ENCODE peak calls at places on chromosomes 7 and 10, in seven cellular contexts. E, T, W, F, K, J and B are unnamed samples.

GRCh38 chr10:103856497-103857175 is 1.3 kb upstream of the SH3PXD2A start:
- DNase-seq in E (no peak), T (no peak), W (no peak), F (no peak), K (no peak), J (no peak), B (no peak)

GRCh38 chr7:92633211-92633906 is 43.2 kb upstream of the FAM133B start:
- DNase-seq in E (peak; percentile 91), T (peak; percentile 93), W (peak; percentile 93), F (peak; percentile 97), K (no peak), J (no peak), B (no peak)

GRCh38 chr7:114130860-114131259 is 212.1 kb upstream of the PPP1R3A start:
- DNase-seq in E (no peak), T (no peak), W (no peak), F (peak; percentile 9), K (no peak), J (no peak), B (no peak)

GRCh38 chr10:124611738-124612137 is 132.4 kb downstream of the FAM53B start:
- DNase-seq in E (no peak), T (no peak), W (no peak), F (no peak), K (no peak), J (peak; percentile 62), B (no peak)

GRCh38 chr10:73873843-73874215 is 526 bp downstream of the CAMK2G start:
- DNase-seq in E (no peak), T (no peak), W (no peak), F (no peak), K (no peak), J (peak; percentile 44), B (no peak)

GRCh38 chr10:4623200-4623599 is 202.8 kb upstream of the AKR1E2 start:
- DNase-seq in E (no peak), T (no peak), W (no peak), F (no peak), K (no peak), J (no peak), B (peak; percentile 5)

GRCh38 chr7:64574481-64575159 is 11.7 kb upstream of the ZNF680 start:
- DNase-seq in E (no peak), T (peak; percentile 61), W (peak; percentile 89), F (peak; percentile 63), K (peak; percentile 47), J (no peak), B (no peak)

GRCh38 chr7:136114966-136115762 is 138.0 kb upstream of the MTPN start:
- DNase-seq in E (peak; percentile 72), T (peak; percentile 47), W (peak; percentile 67), F (peak; percentile 45), K (no peak), J (peak; percentile 32), B (peak; percentile 64)

GRCh38 chr7:117082636-117083035 is 129.3 kb downstream of the ST7 start:
- DNase-seq in E (no peak), T (no peak), W (no peak), F (no peak), K (no peak), J (no peak), B (no peak)

GRCh38 chr7:132251327-132251659 is 325.0 kb downstream of the PLXNA4 start:
- DNase-seq in E (peak; percentile 79), T (no peak), W (peak; percentile 21), F (no peak), K (peak; percentile 62), J (no peak), B (no peak)

GRCh38 chr7:132247995-132248618 is 328.2 kb downstream of the PLXNA4 start:
- DNase-seq in E (no peak), T (no peak), W (no peak), F (no peak), K (no peak), J (no peak), B (no peak)

GRCh38 chr7:132250480-132251326 is 325.6 kb downstream of the PLXNA4 start:
- DNase-seq in E (no peak), T (no peak), W (no peak), F (no peak), K (no peak), J (no peak), B (no peak)

GRCh38 chr7:132248841-132249590 is 327.3 kb downstream of the PLXNA4 start:
- DNase-seq in E (no peak), T (no peak), W (no peak), F (no peak), K (no peak), J (no peak), B (no peak)

GRCh38 chr7:132249591-132249971 is 326.7 kb downstream of the PLXNA4 start:
- DNase-seq in E (peak; percentile 38), T (no peak), W (peak; percentile 40), F (no peak), K (no peak), J (no peak), B (no peak)
- TF ChIP-seq CTCF in E (peak; percentile 58), T (peak; percentile 3), W (peak; percentile 18), F (peak; percentile 41), K (no peak), J (no peak), B (no peak)

DNA sequence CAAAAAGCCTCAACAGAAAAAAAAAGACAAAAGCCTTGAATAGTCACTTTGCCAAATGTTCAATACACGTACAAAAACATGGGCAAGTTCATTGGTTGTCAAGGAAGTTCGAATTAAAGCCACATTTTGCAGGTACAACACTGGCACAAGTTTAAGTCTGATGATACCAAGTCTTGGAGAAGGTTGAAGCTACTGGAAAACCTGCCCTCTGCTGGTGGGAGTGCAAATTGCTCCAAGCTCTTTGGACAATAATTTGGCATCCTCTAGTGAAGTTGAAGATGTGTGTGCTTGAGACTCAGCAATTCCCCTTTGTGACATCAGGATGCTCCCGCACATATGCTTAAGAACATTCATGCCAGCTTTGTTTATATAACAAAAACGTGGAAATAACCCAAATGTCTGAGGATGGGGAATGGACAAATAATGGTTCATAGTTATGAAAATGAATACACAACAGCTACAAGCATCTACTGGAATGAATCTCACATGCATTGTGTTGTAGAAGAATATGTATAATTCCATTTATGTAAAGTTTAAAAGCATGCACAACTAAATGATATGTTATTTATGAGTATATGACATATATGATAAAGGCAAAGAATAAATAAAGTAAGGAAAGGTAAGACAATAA is 120.0 kb upstream of the PLPP4 start:
- DNase-seq in E (peak; percentile 71), T (peak; percentile 31), W (peak; percentile 46), F (peak; percentile 24), K (no peak), J (peak; percentile 52), B (peak; percentile 28)
- TF ChIP-seq CTCF in E (peak; percentile 84), T (peak; percentile 62), W (peak; percentile 67), F (peak; percentile 80), K (peak; percentile 43), J (peak; percentile 93), B (peak; percentile 79)

DNA sequence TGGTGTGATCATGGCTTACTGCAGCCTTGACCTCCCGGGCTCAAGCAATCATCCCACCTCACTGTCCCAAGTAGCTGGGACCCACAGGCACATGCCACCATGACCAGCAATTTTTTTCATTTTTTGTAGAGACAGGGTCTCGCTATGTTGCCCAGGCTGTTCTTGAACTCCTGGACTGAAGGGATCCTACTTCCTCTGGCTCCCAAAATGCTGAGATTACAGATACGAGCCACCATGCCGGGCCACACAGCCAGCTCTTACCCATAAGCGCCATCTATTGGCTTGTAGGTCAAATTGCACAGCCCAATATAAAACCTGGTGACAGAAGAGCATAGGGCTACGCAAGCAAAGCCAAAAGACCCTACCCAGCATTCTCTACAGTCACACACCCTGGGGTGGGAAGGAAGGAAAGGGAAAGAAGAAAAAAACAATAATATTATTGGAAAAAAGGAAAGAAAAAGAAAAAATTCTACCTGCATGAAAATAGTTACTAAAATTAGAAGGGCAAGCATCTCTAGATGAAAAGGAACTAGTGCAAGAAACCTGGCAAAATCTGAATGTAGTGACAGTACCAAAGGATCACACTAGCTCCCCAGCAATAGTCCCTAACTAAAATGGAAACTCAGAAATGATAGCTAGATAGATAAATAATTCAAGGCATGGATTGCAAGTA is 29.4 kb upstream of the AMPH start:
- DNase-seq in E (peak; percentile 53), T (peak; percentile 69), W (peak; percentile 74), F (peak; percentile 41), K (no peak), J (peak; percentile 56), B (peak; percentile 49)
- TF ChIP-seq CTCF in E (peak; percentile 73), T (peak; percentile 86), W (peak; percentile 88), F (peak; percentile 83), K (peak; percentile 22), J (peak; percentile 83), B (peak; percentile 86)

GRCh38 chr10:86936661-86937501 is 20.5 kb downstream of the MMRN2 start:
- DNase-seq in E (no peak), T (peak; percentile 60), W (peak; percentile 41), F (peak; percentile 55), K (no peak), J (no peak), B (no peak)
- TF ChIP-seq CTCF in E (no peak), T (no peak), W (no peak), F (no peak), K (no peak), J (no peak), B (no peak)

GRCh38 chr10:95201736-95202135 is 7.7 kb downstream of the ACSM6 start:
- DNase-seq in E (peak; percentile 92), T (peak; percentile 71), W (peak; percentile 37), F (no peak), K (no peak), J (no peak), B (no peak)
- TF ChIP-seq CTCF in E (peak; percentile 88), T (peak; percentile 65), W (peak; percentile 36), F (peak; percentile 49), K (no peak), J (no peak), B (no peak)

DNA sequence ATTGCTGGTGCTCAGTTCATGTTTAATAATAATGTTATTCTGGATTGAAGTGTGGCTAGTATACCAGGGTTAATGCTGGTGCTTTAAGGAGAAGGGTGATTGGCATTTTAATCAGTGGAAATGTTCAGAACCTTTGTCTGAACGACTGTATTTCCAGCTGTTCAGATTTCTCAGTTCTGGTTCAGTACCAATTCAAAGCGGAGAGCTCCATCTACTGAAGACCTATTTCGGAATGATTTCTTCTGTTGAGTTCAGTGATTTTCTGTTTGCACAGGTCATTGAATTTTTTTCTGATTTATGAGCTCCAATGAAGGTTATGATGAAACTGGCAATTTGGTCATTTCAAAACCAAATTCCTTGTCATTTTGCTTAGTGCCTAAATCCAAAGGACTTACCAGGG is 160.1 kb downstream of the EXOC4 start:
- DNase-seq in E (no peak), T (no peak), W (peak; percentile 21), F (no peak), K (no peak), J (no peak), B (no peak)
- TF ChIP-seq CTCF in E (no peak), T (no peak), W (no peak), F (no peak), K (peak; percentile 16), J (no peak), B (no peak)

GRCh38 chr10:72419241-72419640 is 64.5 kb upstream of the DNAJB12 start:
- DNase-seq in E (no peak), T (no peak), W (no peak), F (no peak), K (no peak), J (no peak), B (no peak)

GRCh38 chr10:72414642-72415041 is 59.9 kb upstream of the DNAJB12 start:
- DNase-seq in E (no peak), T (no peak), W (no peak), F (no peak), K (no peak), J (no peak), B (no peak)

GRCh38 chr10:72417971-72418370 is 63.3 kb upstream of the DNAJB12 start:
- DNase-seq in E (no peak), T (no peak), W (no peak), F (no peak), K (no peak), J (no peak), B (no peak)

GRCh38 chr10:72418679-72419078 is 64.0 kb upstream of the DNAJB12 start:
- DNase-seq in E (no peak), T (no peak), W (no peak), F (no peak), K (no peak), J (no peak), B (no peak)

GRCh38 chr10:72416661-72417060 is 61.9 kb upstream of the DNAJB12 start:
- DNase-seq in E (no peak), T (no peak), W (no peak), F (no peak), K (no peak), J (no peak), B (no peak)
- TF ChIP-seq CTCF in E (no peak), T (no peak), W (no peak), F (no peak), K (no peak), J (no peak), B (no peak)